ENCODE peak calls at places on chromosomes 3 and 15, in five cellular contexts. I is cardiac fibroblast, C is HFF-Myc, S is WTC11, B is neural progenitor cell. R is an unnamed sample.
A peak's percentile ranks its signal among the peaks of the same experiment; 100 is the strongest.

GRCh38 chr15:40238927-40239591 is at the start of gene PAK6:
- DNase-seq in I (peak; percentile 44), C (no peak), S (peak; percentile 82), B (peak; percentile 81), R (peak; percentile 67)

GRCh38 chr3:141367038-141367730 is 1.1 kb upstream of the ZBTB38 start:
- DNase-seq in I (peak; percentile 100), C (peak; percentile 99), S (no peak), B (no peak), R (no peak)

GRCh38 chr15:64753419-64754185 is 21.8 kb downstream of the RBPMS2 start:
- DNase-seq in I (no peak), C (no peak), S (no peak), B (no peak), R (peak; percentile 66)

GRCh38 chr15:95448531-95449210 is 881.8 kb upstream of the NR2F2 start:
- DNase-seq in I (peak; percentile 78), C (no peak), S (no peak), B (no peak), R (no peak)

GRCh38 chr15:57485869-57486268 is 105.8 kb upstream of the MYZAP start:
- DNase-seq in I (peak; percentile 92), C (no peak), S (peak; percentile 44), B (no peak), R (no peak)

GRCh38 chr3:6805236-6805635 is 55.7 kb upstream of the GRM7 start:
- DNase-seq in I (no peak), C (no peak), S (no peak), B (no peak), R (no peak)

GRCh38 chr15:62606376-62607164 is 436.0 kb upstream of the TPM1 start:
- DNase-seq in I (peak; percentile 99), C (peak; percentile 98), S (no peak), B (no peak), R (no peak)

GRCh38 chr3:147422934-147423599 is 13.9 kb downstream of the ZIC1 start:
- DNase-seq in I (no peak), C (no peak), S (peak; percentile 63), B (peak; percentile 84), R (peak; percentile 18)

GRCh38 chr3:178083906-178084823 is 452.1 kb upstream of the KCNMB2 start:
- DNase-seq in I (peak; percentile 62), C (no peak), S (no peak), B (peak; percentile 43), R (no peak)

GRCh38 chr3:13085081-13085845 is 12.0 kb upstream of the IQSEC1 start:
- DNase-seq in I (no peak), C (no peak), S (no peak), B (no peak), R (no peak)

GRCh38 chr15:81133782-81134461 is at the start of gene CFAP161:
- DNase-seq in I (peak; percentile 66), C (no peak), S (peak; percentile 95), B (peak; percentile 97), R (peak; percentile 53)

GRCh38 chr15:88385078-88385700 is 82.0 kb downstream of the MRPL46 start:
- DNase-seq in I (no peak), C (no peak), S (no peak), B (no peak), R (no peak)

GRCh38 chr3:112448939-112449338 is 50.3 kb downstream of the BTLA start:
- DNase-seq in I (peak; percentile 61), C (no peak), S (no peak), B (no peak), R (no peak)

GRCh38 chr15:97576916-97577645 is 383.4 kb upstream of the ARRDC4 start:
- DNase-seq in I (no peak), C (no peak), S (no peak), B (no peak), R (no peak)

GRCh38 chr3:141275032-141275422 is 43.4 kb downstream of the PXYLP1 start:
- DNase-seq in I (peak; percentile 72), C (no peak), S (no peak), B (no peak), R (peak; percentile 49)

GRCh38 chr15:31325432-31325975 is 1.1 kb upstream of the KLF13 start:
- DNase-seq in I (no peak), C (no peak), S (peak; percentile 47), B (peak; percentile 52), R (peak; percentile 63)

GRCh38 chr3:78497692-78498091 is 1270.1 kb downstream of the ROBO1 start:
- DNase-seq in I (no peak), C (no peak), S (no peak), B (no peak), R (no peak)

GRCh38 chr3:9088431-9089353 is 125.4 kb upstream of the RAD18 start:
- DNase-seq in I (peak; percentile 13), C (no peak), S (no peak), B (no peak), R (no peak)

GRCh38 chr3:179806177-179806576 is 153.3 kb downstream of the USP13 start:
- DNase-seq in I (peak; percentile 34), C (no peak), S (no peak), B (no peak), R (no peak)

GRCh38 chr3:134239538-134239937 is 11.1 kb downstream of the RYK start:
- DNase-seq in I (peak; percentile 57), C (no peak), S (no peak), B (no peak), R (no peak)

GRCh38 chr3:37025562-37026335 is 32.4 kb downstream of the MLH1 start:
- DNase-seq in I (no peak), C (no peak), S (no peak), B (no peak), R (no peak)

GRCh38 chr15:49620174-49620573 is 444 bp downstream of the FAM227B start:
- DNase-seq in I (peak; percentile 78), C (no peak), S (no peak), B (no peak), R (no peak)

GRCh38 chr3:60182697-60183096 is 1068.6 kb downstream of the FHIT start:
- DNase-seq in I (no peak), C (no peak), S (no peak), B (no peak), R (no peak)
- TF ChIP-seq CTCF in I (no peak), C (no peak), S (no peak), B (peak; percentile 14), R (no peak)

GRCh38 chr3:182233957-182234356 is 522.2 kb downstream of the SOX2 start:
- DNase-seq in I (no peak), C (no peak), S (no peak), B (no peak), R (no peak)

GRCh38 chr3:182238141-182238540 is 526.4 kb downstream of the SOX2 start:
- DNase-seq in I (no peak), C (no peak), S (peak; percentile 36), B (peak; percentile 97), R (no peak)

GRCh38 chr3:182233405-182233804 is 521.7 kb downstream of the SOX2 start:
- DNase-seq in I (no peak), C (no peak), S (no peak), B (no peak), R (no peak)

GRCh38 chr3:182235504-182235903 is 523.8 kb downstream of the SOX2 start:
- DNase-seq in I (no peak), C (no peak), S (no peak), B (no peak), R (no peak)

GRCh38 chr3:182234881-182235280 is 523.2 kb downstream of the SOX2 start:
- DNase-seq in I (no peak), C (no peak), S (no peak), B (no peak), R (no peak)
- TF ChIP-seq CTCF in I (no peak), C (no peak), S (no peak), B (no peak), R (no peak)

DNA sequence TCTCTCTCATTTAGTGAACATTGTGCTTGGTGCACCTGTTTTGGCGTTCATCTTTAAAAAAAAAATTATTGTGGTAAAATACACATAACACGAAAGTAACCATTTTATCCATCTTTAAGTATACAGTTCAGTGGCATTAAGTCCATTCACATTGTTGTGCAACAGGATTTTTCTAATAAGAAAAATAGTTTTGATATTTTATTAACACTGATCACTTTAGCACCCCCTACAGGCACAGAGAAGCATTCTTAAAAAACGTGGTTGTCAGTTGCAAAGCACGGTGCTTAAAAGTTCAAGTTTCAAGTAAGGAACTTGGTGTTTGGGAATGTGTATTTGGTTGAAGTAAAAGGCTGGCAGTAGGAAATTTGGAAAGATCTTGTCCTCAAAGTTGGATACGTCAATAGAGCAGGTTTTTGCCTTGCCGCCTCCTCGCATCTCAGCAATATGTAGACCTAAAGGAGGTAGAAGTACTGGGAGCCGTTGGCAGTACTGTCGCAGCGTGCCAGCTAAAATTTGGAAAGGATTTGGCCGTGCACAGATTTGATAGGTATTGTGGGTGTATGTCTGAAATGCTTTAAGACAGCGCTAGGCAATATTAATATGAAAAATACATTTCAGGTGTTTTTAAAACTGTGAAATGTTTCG is 110.4 kb downstream of the LRRC28 start:
- DNase-seq in I (peak; percentile 59), C (no peak), S (no peak), B (peak; percentile 33), R (no peak)
- TF ChIP-seq CTCF in I (peak; percentile 52), C (peak; percentile 45), S (no peak), B (peak; percentile 78), R (no peak)

DNA sequence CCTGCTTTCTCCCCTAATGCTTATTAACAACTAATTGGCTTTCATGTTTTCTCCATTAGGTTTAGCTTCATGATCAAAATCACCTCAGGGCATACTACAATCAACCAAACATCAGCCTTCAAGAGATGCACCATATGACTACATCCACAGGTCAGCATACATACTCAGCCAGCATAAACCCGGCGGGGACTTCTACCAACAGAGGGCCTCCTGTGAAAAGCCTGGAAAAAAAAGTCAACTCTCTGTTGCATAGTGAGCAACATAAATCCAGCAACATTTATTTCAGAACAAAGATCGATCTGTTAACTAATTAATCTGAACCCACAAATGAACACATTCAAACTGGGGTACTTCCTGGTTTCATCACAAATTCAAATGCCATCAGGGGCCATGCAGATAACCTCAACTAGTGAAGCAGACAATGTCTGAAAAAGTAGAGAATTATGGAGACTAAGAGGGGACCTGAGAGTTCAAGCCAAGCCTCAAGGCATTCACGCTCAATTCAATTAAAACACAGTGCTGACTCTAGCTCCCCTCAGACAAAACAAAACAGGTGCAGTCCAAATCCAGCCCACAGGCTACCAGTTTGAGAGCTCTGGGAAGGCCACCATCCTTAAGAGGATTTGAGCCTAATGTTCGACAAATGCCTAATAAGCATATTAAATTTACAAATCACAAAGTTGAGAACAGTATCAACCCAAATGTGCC is 124.5 kb downstream of the MAGI1 start:
- DNase-seq in I (peak; percentile 15), C (no peak), S (no peak), B (peak; percentile 54), R (no peak)
- TF ChIP-seq CTCF in I (peak; percentile 19), C (peak; percentile 16), S (no peak), B (peak; percentile 22), R (no peak)

GRCh38 chr15:66841953-66842681 is 140.1 kb downstream of the SMAD6 start:
- DNase-seq in I (peak; percentile 93), C (no peak), S (peak; percentile 67), B (peak; percentile 81), R (no peak)
- TF ChIP-seq CTCF in I (no peak), C (no peak), S (no peak), B (no peak), R (no peak)